ENCODE peak calls at places on chromosomes 5 and 9, in six cellular contexts. I is transverse colon, V is lower lobe of right lung, K is brain microvascular endothelial cell, E is IMR-90, L is fibroblast of lung. A is an unnamed sample.

GRCh38 chr5:1846583-1846982 is 36.1 kb downstream of the IRX4 start:
- DNase-seq in E (no peak), V (peak), K (no peak), I (no peak), L (no peak), A (no peak)

GRCh38 chr5:131379723-131380122 is 115.9 kb downstream of the CDC42SE2 start:
- DNase-seq in K (peak), L (peak), I (no peak), E (peak), V (no peak), A (no peak)

GRCh38 chr9:84322830-84323229 is 17.7 kb downstream of the SLC28A3 start:
- DNase-seq in L (peak), V (no peak), I (no peak), K (peak), E (peak), A (peak)

GRCh38 chr5:79850316-79850822 is 140.7 kb downstream of the MTX3 start:
- DNase-seq in L (no peak), E (no peak), I (no peak), K (no peak), V (no peak), A (no peak)

GRCh38 chr9:26296910-26297309 is 595.7 kb downstream of the CAAP1 start:
- DNase-seq in K (peak), I (no peak), V (no peak), E (no peak), L (no peak), A (no peak)

GRCh38 chr5:33968133-33969005 is 16.1 kb downstream of the SLC45A2 start:
- DNase-seq in E (no peak), L (no peak), K (no peak), V (no peak), I (no peak), A (no peak)

GRCh38 chr9:120524852-120525251 is 55.1 kb downstream of the CDK5RAP2 start:
- DNase-seq in V (no peak), I (no peak), L (no peak), K (no peak), E (no peak), A (no peak)

GRCh38 chr9:81069923-81070322 is 619.4 kb downstream of the TLE1 start:
- DNase-seq in L (no peak), E (peak), K (peak), V (no peak), I (no peak), A (no peak)

GRCh38 chr9:34158362-34158869 is 20.4 kb upstream of the UBAP1 start:
- DNase-seq in K (peak), L (peak), V (peak), I (peak), E (peak), A (peak)

GRCh38 chr9:108049026-108049591 is 559.5 kb upstream of the KLF4 start:
- DNase-seq in I (no peak), V (no peak), E (peak), L (peak), K (peak), A (peak)

GRCh38 chr9:125391704-125392103 is 130.1 kb downstream of the GAPVD1 start:
- DNase-seq in I (no peak), E (peak), L (peak), V (no peak), K (no peak), A (no peak)

GRCh38 chr5:58466939-58467338 is 7.1 kb upstream of the PLK2 start:
- DNase-seq in V (no peak), L (peak), E (peak), I (peak), K (peak), A (no peak)

GRCh38 chr5:24110019-24110615 is 534.7 kb downstream of the CDH10 start:
- DNase-seq in V (no peak), L (peak), K (no peak), E (no peak), I (no peak), A (peak)

GRCh38 chr5:57717555-57717954 is 234.9 kb upstream of the ACTBL2 start:
- DNase-seq in L (no peak), K (no peak), V (no peak), E (no peak), I (no peak), A (no peak)

GRCh38 chr5:92907914-92908606 is 673.0 kb downstream of the NR2F1-AS1 start:
- DNase-seq in L (peak), E (peak), V (no peak), I (no peak), K (peak), A (no peak)

GRCh38 chr5:137693951-137694721 is 41.8 kb downstream of the KLHL3 start:
- DNase-seq in E (no peak), V (no peak), K (no peak), L (no peak), I (no peak), A (no peak)

GRCh38 chr5:140926903-140927573 is 939 bp downstream of the PCDHAC1 start:
- DNase-seq in E (no peak), V (peak), L (peak), K (no peak), I (no peak), A (peak)

GRCh38 chr9:22208846-22209585 is 199.9 kb upstream of the CDKN2B start:
- DNase-seq in K (no peak), V (no peak), E (no peak), L (peak), I (no peak), A (peak)

GRCh38 chr9:116476935-116477381 is 210.1 kb upstream of the TRIM32 start:
- DNase-seq in V (no peak), L (peak), K (no peak), I (no peak), E (no peak), A (no peak)

GRCh38 chr5:153222956-153223355 is 267.5 kb upstream of the GRIA1 start:
- DNase-seq in I (no peak), L (peak), K (peak), V (no peak), E (no peak), A (peak)

GRCh38 chr9:84937086-84937670 is 267.6 kb downstream of the NTRK2 start:
- DNase-seq in E (no peak), V (no peak), I (no peak), L (no peak), K (no peak), A (no peak)

GRCh38 chr5:177295929-177296328 is 7.6 kb downstream of the RAB24 start:
- DNase-seq in I (no peak), E (no peak), K (no peak), L (no peak), V (peak), A (no peak)

GRCh38 chr5:93886098-93886806 is 144.9 kb upstream of the POU5F2 start:
- DNase-seq in V (no peak), I (no peak), E (peak), K (no peak), L (peak), A (no peak)

GRCh38 chr9:75601280-75601679 is 289.2 kb upstream of the PCSK5 start:
- DNase-seq in I (no peak), L (no peak), K (peak), V (no peak), E (no peak), A (no peak)

GRCh38 chr9:83036043-83036442 is 26.9 kb downstream of the RASEF start:
- DNase-seq in K (no peak), I (no peak), V (no peak), E (no peak), L (no peak), A (no peak)

GRCh38 chr5:9479361-9479760 is 66.5 kb downstream of the SEMA5A start:
- DNase-seq in L (no peak), I (no peak), V (no peak), K (peak), E (peak), A (no peak)

GRCh38 chr5:43533646-43534045 is 18.7 kb upstream of the C5orf34 start:
- DNase-seq in L (no peak), K (no peak), I (no peak), E (no peak), V (no peak), A (no peak)

GRCh38 chr5:77616920-77617319 is 21.6 kb downstream of the OTP start:
- DNase-seq in L (no peak), V (no peak), K (no peak), I (no peak), E (no peak), A (no peak)

GRCh38 chr9:132048191-132048590 is 31.5 kb downstream of the MED27 start:
- DNase-seq in L (no peak), I (no peak), V (no peak), K (no peak), E (no peak), A (no peak)

GRCh38 chr5:135831439-135832262 is 2.8 kb upstream of the SLC25A48 start:
- DNase-seq in L (no peak), V (no peak), I (no peak), E (no peak), K (no peak), A (no peak)

GRCh38 chr9:91589101-91589553 is 165.5 kb upstream of the NFIL3 start:
- DNase-seq in I (peak), K (peak), E (peak), L (peak), V (no peak), A (no peak)

DNA sequence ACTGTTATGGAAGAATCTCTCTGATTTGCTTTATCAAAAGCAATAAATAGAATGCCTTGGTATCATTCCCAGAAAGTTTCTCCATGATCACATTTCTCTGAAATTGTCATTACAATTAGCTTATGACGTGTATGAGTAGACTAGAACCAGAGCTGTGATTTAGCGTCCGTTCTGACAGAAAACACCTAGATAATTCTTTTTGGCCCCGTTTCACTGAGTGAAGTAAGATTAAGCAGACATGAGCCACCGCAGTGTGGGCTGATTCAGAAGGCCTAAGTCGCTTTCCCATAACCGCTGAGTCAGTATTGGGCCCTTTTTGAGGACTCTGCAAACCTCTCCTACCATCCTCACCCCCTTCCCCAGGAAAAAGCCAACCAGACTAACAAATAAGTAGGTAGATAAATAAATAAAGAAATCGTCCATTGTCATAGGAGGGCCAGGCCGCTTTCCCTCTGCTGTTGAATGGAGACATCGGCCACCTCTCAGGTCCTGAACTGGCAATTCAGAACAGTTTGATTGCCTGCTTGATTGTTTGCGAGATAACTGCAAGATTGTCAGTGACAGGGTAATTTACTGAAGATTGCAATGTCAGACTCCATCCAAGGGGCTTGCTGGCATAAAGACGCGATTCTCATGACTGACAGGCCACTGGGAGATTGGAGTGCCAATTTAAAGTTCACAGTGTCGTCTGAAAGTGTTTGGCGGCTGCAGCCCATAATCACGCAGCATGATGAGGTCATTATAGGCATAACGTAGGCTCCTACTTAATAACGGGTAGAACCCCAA is 105.0 kb upstream of the WWC1 start:
- DNase-seq in E (no peak), V (no peak), K (no peak), L (no peak), I (no peak), A (no peak)
- H3K27ac ChIP-seq in E (no peak), V (no peak), K (no peak), L (no peak), I (no peak), A (no peak)

DNA sequence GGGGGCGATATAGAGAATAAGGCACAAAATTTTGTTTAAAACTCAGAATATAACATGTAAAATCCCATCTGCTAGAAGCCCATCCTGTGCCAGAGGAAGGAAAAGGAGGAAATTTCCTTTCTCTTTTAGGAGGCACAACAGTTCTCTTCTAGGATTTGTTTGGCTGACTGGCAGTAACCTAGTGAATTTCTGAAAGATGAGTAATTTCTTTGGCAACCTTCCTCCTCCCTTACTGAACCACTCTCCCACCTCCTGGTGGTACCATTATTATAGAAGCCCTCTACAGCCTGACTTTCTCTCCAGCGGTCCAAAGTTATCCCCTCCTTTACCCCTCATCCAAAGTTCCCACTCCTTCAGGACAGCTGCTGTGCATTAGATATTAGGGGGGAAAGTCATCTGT is 18.3 kb downstream of the MOCS2 start:
- DNase-seq in E (peak), K (peak), L (peak), V (no peak), I (no peak), A (peak)
- TF ChIP-seq CTCF in E (no peak), K (peak), L (peak), V (no peak), I (no peak), A (no peak)

GRCh38 chr9:133888779-133889491 is 103.2 kb downstream of the VAV2 start:
- DNase-seq in I (no peak), E (no peak), L (no peak), V (no peak), K (no peak), A (no peak)
- H3K27ac ChIP-seq in I (no peak), E (no peak), L (no peak), V (no peak), K (no peak), A (peak)

GRCh38 chr5:32585446-32586250 is at the start of gene SUB1:
- DNase-seq in I (peak), E (peak), K (peak), V (peak), L (peak), A (peak)
- TF ChIP-seq CTCF in I (no peak), E (peak), K (no peak), V (no peak), L (no peak), A (no peak)

GRCh38 chr5:142239394-142240159 is 85.2 kb downstream of the SPRY4 start:
- DNase-seq in K (no peak), L (no peak), V (no peak), E (no peak), I (no peak), A (peak)
- H3K27ac ChIP-seq in K (no peak), L (no peak), V (no peak), E (no peak), I (no peak), A (no peak)

GRCh38 chr9:114263853-114264510 is 58.9 kb upstream of the ORM1 start:
- DNase-seq in K (no peak), L (no peak), V (no peak), E (no peak), I (no peak), A (no peak)
- TF ChIP-seq CTCF in K (peak), L (peak), V (peak), E (peak), I (no peak), A (no peak)

DNA sequence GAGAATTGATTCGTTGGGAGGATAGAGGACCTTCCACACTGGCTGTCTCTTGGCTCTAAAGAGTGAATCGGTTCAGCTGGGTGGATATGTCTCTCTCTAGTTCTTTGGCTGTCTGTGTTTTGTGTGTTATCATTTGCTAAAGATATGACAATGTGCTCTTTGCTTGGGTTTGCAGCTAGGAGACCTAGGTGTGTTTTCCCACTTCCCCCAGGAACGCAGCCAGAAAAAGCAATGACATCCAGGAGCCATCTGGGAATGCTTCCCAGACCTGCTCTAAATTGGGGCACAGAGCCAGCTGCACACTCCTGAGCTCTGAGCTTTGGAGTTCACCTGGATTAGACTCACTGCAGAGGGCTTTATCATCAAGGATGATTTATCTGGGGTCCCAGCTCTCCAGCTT is 12.8 kb upstream of the PDZD2 start:
- DNase-seq in E (no peak), I (no peak), K (no peak), L (no peak), V (no peak), A (no peak)
- H3K27ac ChIP-seq in E (no peak), I (no peak), K (no peak), L (no peak), V (peak), A (no peak)

GRCh38 chr5:102421647-102422046 is 77.2 kb downstream of the SLCO6A1 start:
- DNase-seq in V (no peak), I (no peak), K (no peak), E (no peak), L (no peak), A (no peak)
- TF ChIP-seq CTCF in V (no peak), I (no peak), K (no peak), E (no peak), L (no peak), A (no peak)

DNA sequence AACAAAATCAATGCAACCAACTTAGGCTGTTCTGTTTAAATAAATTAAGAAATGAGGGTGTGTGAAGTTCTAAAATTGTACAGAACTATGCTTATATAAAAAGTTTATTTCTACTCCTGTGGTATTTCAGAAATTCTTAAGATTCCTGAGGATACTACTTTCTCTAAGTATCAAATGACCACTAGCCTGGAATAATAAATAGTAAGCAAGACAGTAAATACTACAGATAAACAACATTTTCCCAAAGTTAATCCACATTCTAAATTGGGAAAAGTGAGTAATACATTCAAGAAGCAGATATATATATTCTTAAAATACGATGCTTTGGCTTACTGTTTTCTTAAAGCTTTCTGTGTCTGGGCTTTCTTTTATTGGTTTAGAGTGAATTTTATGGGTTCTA is 29.5 kb downstream of the CCNH start:
- DNase-seq in V (no peak), L (peak), E (peak), I (no peak), K (no peak), A (no peak)
- H3K27ac ChIP-seq in V (no peak), L (no peak), E (no peak), I (no peak), K (no peak), A (no peak)

DNA sequence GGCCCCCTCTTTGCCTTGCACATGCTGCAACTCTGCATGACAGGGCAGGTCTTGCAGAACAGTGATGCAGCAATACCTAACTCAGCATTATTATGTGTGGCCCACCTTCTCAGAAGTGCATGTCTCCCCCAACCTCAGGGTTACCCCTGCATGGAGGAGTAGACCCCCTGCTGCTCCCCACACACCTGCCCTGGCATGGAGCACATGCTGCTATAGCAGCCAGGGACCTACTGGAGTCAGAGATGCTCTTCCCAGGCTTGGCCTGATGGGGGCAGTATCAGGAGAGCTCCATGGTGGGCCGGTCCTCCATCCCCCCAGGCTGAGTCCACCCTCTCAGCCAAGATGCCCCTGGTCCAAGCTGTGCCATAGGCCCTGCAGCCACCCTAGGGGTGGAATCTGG is 13.2 kb upstream of the BOD1 start:
- DNase-seq in I (no peak), E (no peak), V (no peak), K (no peak), L (no peak), A (no peak)
- TF ChIP-seq CTCF in I (no peak), E (peak), V (peak), K (peak), L (peak), A (no peak)